ENCODE peak calls at places on chromosomes 2 and 18, in nine cellular contexts. R is T-helper 1 cell; S is mammary epithelial cell; L is nucleus accumbens; C is HTR-8/SVneo; X is stimulated activated CD8-positive, alpha-beta memory T cell treated with anti-CD3 and anti-CD28 coated beads, Interleukin-15, amount 100 ng/mL, for 24 hours; J is right cardiac atrium; O is stimulated activated CD4-positive, alpha-beta T cell treated with anti-CD3 and anti-CD28 coated beads, Interleukin-15, amount 100 ng/mL, for 24 hours; V is naive thymus-derived CD4-positive, alpha-beta T cell. M is an unnamed sample.

GRCh38 chr2:217248312-217248935 is 388.6 kb upstream of the TNP1 start:
- DNase-seq in O (no peak), X (no peak), J (peak; percentile 58), C (no peak), L (peak; percentile 73), S (no peak), R (no peak), V (no peak), M (peak; percentile 95)

GRCh38 chr2:193518061-193518817 is 1323.5 kb upstream of the TMEFF2 start:
- DNase-seq in C (no peak), X (no peak), J (no peak), V (no peak), L (no peak), S (peak; percentile 73), O (no peak), R (no peak), M (no peak)

GRCh38 chr2:207437136-207437856 is 92.5 kb upstream of the CREB1 start:
- DNase-seq in L (no peak), O (no peak), S (no peak), C (no peak), R (no peak), V (no peak), X (no peak), J (no peak), M (no peak)

GRCh38 chr2:109031481-109032228 is 42.6 kb upstream of the EDAR start:
- DNase-seq in X (peak; percentile 18), C (no peak), V (peak; percentile 93), O (peak; percentile 70), L (peak; percentile 5), S (peak; percentile 20), J (peak; percentile 34), R (peak; percentile 40), M (peak; percentile 85)

GRCh38 chr2:241768850-241769249 is 7.8 kb upstream of the GAL3ST2 start:
- DNase-seq in C (no peak), S (no peak), R (no peak), L (no peak), X (no peak), O (no peak), V (no peak), J (no peak), M (no peak)

GRCh38 chr18:32974421-32975165 is 201.8 kb upstream of the KLHL14 start:
- DNase-seq in J (no peak), R (no peak), C (no peak), V (no peak), X (no peak), S (no peak), L (no peak), O (no peak), M (no peak)

GRCh38 chr18:78623142-78623541 is 356.5 kb upstream of the SALL3 start:
- DNase-seq in R (no peak), C (no peak), S (no peak), X (no peak), J (no peak), O (no peak), V (no peak), L (no peak), M (no peak)

GRCh38 chr2:17901246-17901645 is 22.8 kb downstream of the KCNS3 start:
- DNase-seq in J (no peak), C (no peak), V (no peak), S (peak; percentile 87), X (no peak), L (no peak), O (no peak), R (no peak), M (no peak)

GRCh38 chr2:72744049-72744448 is 81.8 kb downstream of the EXOC6B start:
- DNase-seq in J (no peak), X (no peak), L (no peak), V (no peak), R (no peak), C (no peak), S (peak; percentile 65), O (no peak), M (no peak)

GRCh38 chr2:222561817-222562424 is 94.0 kb downstream of the FARSB start:
- DNase-seq in X (no peak), S (peak; percentile 39), C (peak; percentile 65), V (no peak), O (peak; percentile 29), J (no peak), R (no peak), L (no peak), M (no peak)

GRCh38 chr2:156191547-156191946 is 141.0 kb downstream of the NR4A2 start:
- DNase-seq in O (no peak), X (no peak), J (no peak), V (no peak), R (no peak), S (no peak), C (no peak), L (no peak), M (no peak)

GRCh38 chr2:224284134-224284946 is 117.6 kb downstream of the FAM124B start:
- DNase-seq in O (peak; percentile 3), X (no peak), S (peak; percentile 43), C (peak; percentile 13), V (peak; percentile 42), L (no peak), R (no peak), J (no peak), M (no peak)

GRCh38 chr2:113219525-113219888 is 45.7 kb downstream of the PSD4 start:
- DNase-seq in O (no peak), X (no peak), L (no peak), C (no peak), R (no peak), S (no peak), V (no peak), J (no peak), M (peak; percentile 52)

GRCh38 chr2:240623531-240624010 is 1.7 kb upstream of the GPR35 start:
- DNase-seq in J (no peak), L (no peak), V (peak; percentile 12), X (no peak), C (no peak), O (peak; percentile 13), R (peak; percentile 4), S (no peak), M (peak; percentile 71)

GRCh38 chr2:204933735-204934361 is 388.6 kb downstream of the PARD3B start:
- DNase-seq in X (no peak), R (no peak), L (no peak), J (no peak), V (no peak), O (no peak), C (no peak), S (no peak), M (no peak)

GRCh38 chr2:215290980-215291599 is 20.8 kb upstream of the ATIC start:
- DNase-seq in J (no peak), O (no peak), L (no peak), R (no peak), C (no peak), V (no peak), S (peak; percentile 8), X (no peak), M (no peak)

GRCh38 chr2:169286858-169287257 is 75.5 kb downstream of the LRP2 start:
- DNase-seq in V (no peak), R (no peak), S (no peak), O (no peak), X (no peak), J (no peak), L (no peak), C (no peak), M (no peak)

GRCh38 chr2:180240774-180241173 is 233.7 kb upstream of the CWC22 start:
- DNase-seq in J (no peak), X (no peak), S (peak; percentile 27), L (no peak), V (no peak), O (no peak), R (no peak), C (no peak), M (no peak)

GRCh38 chr2:127086800-127087737 is 19.9 kb downstream of the BIN1 start:
- DNase-seq in S (no peak), R (no peak), L (no peak), J (peak; percentile 91), O (no peak), V (no peak), C (peak; percentile 86), X (no peak), M (peak; percentile 90)

GRCh38 chr2:29910465-29910864 is 10.9 kb downstream of the ALK start:
- DNase-seq in S (no peak), O (no peak), R (no peak), X (no peak), L (no peak), J (no peak), V (no peak), C (no peak), M (no peak)

M was measured in kidney.